ENCODE peak calls at places on chromosome 17, in eight cellular contexts. Y is astrocyte; W is ovary; P is left ventricle myocardium inferior; K is upper lobe of right lung; O is T-helper 17 cell; J is heart left ventricle; Q is CD8-positive, alpha-beta memory T cell. G is an unnamed sample.

GRCh38 chr17:80068301-80069160 is 32.1 kb downstream of the CCDC40 start:
- DNase-seq in J (peak; percentile 54), P (no peak), K (no peak), O (no peak), Y (peak; percentile 75), Q (no peak), W (peak; percentile 53), G (peak; percentile 33)

GRCh38 chr17:27559506-27559931 is 71.5 kb upstream of the LGALS9 start:
- DNase-seq in K (no peak), W (peak; percentile 78), O (no peak), J (peak; percentile 65), Y (peak; percentile 64), P (no peak), Q (no peak), G (peak; percentile 57)

GRCh38 chr17:30520436-30520835 is 43.2 kb downstream of the GOSR1 start:
- DNase-seq in K (no peak), W (no peak), Q (no peak), O (no peak), P (no peak), Y (peak; percentile 57), J (no peak), G (peak; percentile 4)

GRCh38 chr17:21351366-21352065 is 24.6 kb upstream of the KCNJ12 start:
- DNase-seq in J (no peak), K (peak; percentile 31), W (peak; percentile 6), O (no peak), P (no peak), Q (no peak), Y (no peak), G (no peak)

GRCh38 chr17:49210158-49211029 is at the start of the genes ABI3 and GNGT2:
- DNase-seq in J (peak; percentile 46), Q (peak; percentile 70), P (peak; percentile 36), K (no peak), W (peak; percentile 39), Y (peak; percentile 26), O (no peak), G (no peak)

GRCh38 chr17:75480281-75480680 is 23.8 kb downstream of the TMEM94 start:
- DNase-seq in J (no peak), W (no peak), K (no peak), Y (no peak), Q (no peak), P (no peak), O (no peak), G (no peak)

GRCh38 chr17:59811209-59811608 is 81.5 kb downstream of the TUBD1 start:
- DNase-seq in K (no peak), Y (peak; percentile 69), Q (no peak), W (no peak), J (no peak), O (no peak), P (no peak), G (no peak)

GRCh38 chr17:4453821-4454591 is 20.3 kb downstream of the SPNS3 start:
- DNase-seq in J (no peak), K (no peak), W (no peak), Y (no peak), P (no peak), O (no peak), Q (no peak), G (no peak)

GRCh38 chr17:46057366-46057765 is 58.3 kb downstream of the STH start:
- DNase-seq in K (no peak), W (no peak), Q (no peak), Y (peak; percentile 61), P (no peak), J (no peak), O (no peak), G (no peak)

GRCh38 chr17:65756760-65757159 is 195.3 kb upstream of the AXIN2 start:
- DNase-seq in O (no peak), W (no peak), Y (no peak), K (no peak), Q (no peak), J (no peak), P (no peak), G (no peak)

GRCh38 chr17:17545031-17545820 is 46.3 kb downstream of the PEMT start:
- DNase-seq in O (no peak), Y (peak; percentile 55), K (no peak), J (peak; percentile 26), Q (no peak), W (no peak), P (no peak), G (no peak)

GRCh38 chr17:9283909-9284308 is 262.6 kb downstream of the NTN1 start:
- DNase-seq in Q (no peak), O (no peak), K (no peak), Y (no peak), J (no peak), P (no peak), W (no peak), G (no peak)

GRCh38 chr17:12859520-12859919 is 70.2 kb downstream of the ARHGAP44 start:
- DNase-seq in O (no peak), J (no peak), W (no peak), P (no peak), K (no peak), Y (peak; percentile 6), Q (no peak), G (no peak)

GRCh38 chr17:35082073-35082657 is 18.7 kb upstream of the RFFL start:
- DNase-seq in Q (no peak), W (no peak), P (no peak), O (no peak), J (no peak), Y (peak; percentile 87), K (no peak), G (peak; percentile 52)

GRCh38 chr17:80605326-80606066 is 60.9 kb downstream of the RPTOR start:
- DNase-seq in W (no peak), Y (peak; percentile 57), J (no peak), K (no peak), Q (no peak), O (no peak), P (no peak), G (no peak)

GRCh38 chr17:45814622-45815606 is 29.8 kb upstream of the SPPL2C start:
- DNase-seq in O (no peak), P (no peak), K (no peak), W (no peak), Q (no peak), J (peak; percentile 50), Y (no peak), G (no peak)

GRCh38 chr17:77281024-77281903 is 140.5 kb downstream of the SEC14L1 start:
- DNase-seq in Y (no peak), P (peak; percentile 43), O (peak; percentile 71), W (peak; percentile 44), J (peak; percentile 48), K (peak; percentile 87), Q (peak; percentile 68), G (no peak)

GRCh38 chr17:22461460-22462145 is 769.3 kb downstream of the KCNJ18 start:
- DNase-seq in K (no peak), Q (no peak), W (no peak), O (no peak), P (no peak), Y (no peak), J (no peak), G (no peak)

GRCh38 chr17:22459331-22459952 is 767.1 kb downstream of the KCNJ18 start:
- DNase-seq in Q (no peak), Y (no peak), J (no peak), K (no peak), W (no peak), P (no peak), O (no peak), G (no peak)

GRCh38 chr17:22460461-22461063 is 768.2 kb downstream of the KCNJ18 start:
- DNase-seq in K (no peak), W (no peak), Q (no peak), Y (no peak), J (no peak), P (no peak), O (no peak), G (no peak)

GRCh38 chr17:22462461-22462860 is 770.1 kb downstream of the KCNJ18 start:
- DNase-seq in Y (no peak), W (no peak), P (no peak), J (no peak), K (no peak), Q (no peak), O (no peak), G (no peak)

GRCh38 chr17:22459953-22460350 is 767.6 kb downstream of the KCNJ18 start:
- DNase-seq in O (no peak), K (no peak), Q (no peak), P (no peak), W (no peak), J (no peak), Y (no peak), G (no peak)
- H3K9me3 ChIP-seq in O (no peaks in the 10 kb centered on the region), K (no peaks in the 10 kb centered on the region), Q (no peaks in the 10 kb centered on the region), P (peaks cover 20% of the 10 kb centered on the region), W (peaks cover 4% of the 10 kb centered on the region), J (no peaks in the 10 kb centered on the region), Y (peaks cover 4% of the 10 kb centered on the region), G (peaks cover 31% of the 10 kb centered on the region)

DNA sequence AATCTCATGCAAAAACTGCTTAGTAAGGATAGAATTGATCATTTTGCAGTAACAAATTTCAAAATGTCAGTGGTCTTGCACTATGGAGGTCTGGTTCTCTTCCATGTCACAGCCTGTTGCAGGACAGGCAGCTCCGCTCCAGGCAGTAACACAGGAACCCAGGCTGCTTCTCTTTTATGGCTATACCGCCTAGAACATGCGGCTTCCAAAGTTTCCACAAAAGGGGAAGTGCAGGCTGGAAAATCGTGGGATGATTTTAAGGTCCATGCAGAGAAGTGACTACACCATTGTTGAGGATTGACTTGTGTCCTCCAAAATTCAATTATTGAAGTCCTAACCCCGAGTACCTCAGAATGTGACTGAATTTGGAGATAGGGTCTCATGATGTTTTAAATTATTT is 279.4 kb upstream of the RPL38 start:
- DNase-seq in J (no peak), P (no peak), Q (no peak), Y (no peak), O (no peak), K (no peak), W (no peak), G (no peak)
- H3K9me3 ChIP-seq in J (peaks cover 9% of the 10 kb centered on the region), P (peaks cover 41% of the 10 kb centered on the region), Q (no peaks in the 10 kb centered on the region), Y (no peaks in the 10 kb centered on the region), O (no peaks in the 10 kb centered on the region), K (no peaks in the 10 kb centered on the region), W (no peaks in the 10 kb centered on the region), G (peaks cover 3% of the 10 kb centered on the region)

GRCh38 chr17:83145358-83145738 is 65.9 kb downstream of the METRNL start:
- DNase-seq in P (no peak), J (no peak), Y (no peak), Q (no peak), K (no peak), W (no peak), O (no peak), G (no peak)

GRCh38 chr17:83145831-83146230 is 66.4 kb downstream of the METRNL start:
- DNase-seq in K (no peak), O (no peak), Y (no peak), J (no peak), Q (no peak), W (no peak), P (no peak), G (no peak)

GRCh38 chr17:83144421-83145357 is 65.3 kb downstream of the METRNL start:
- DNase-seq in J (peak; percentile 62), Q (no peak), Y (no peak), P (no peak), K (no peak), W (no peak), O (no peak), G (no peak)

GRCh38 chr17:83143817-83144231 is 64.4 kb downstream of the METRNL start:
- DNase-seq in J (no peak), Q (no peak), W (no peak), K (no peak), O (no peak), Y (no peak), P (no peak), G (no peak)

GRCh38 chr17:83142619-83143018 is 63.2 kb downstream of the METRNL start:
- DNase-seq in P (no peak), K (no peak), W (no peak), Q (no peak), O (no peak), J (no peak), Y (no peak), G (no peak)
- H3K9me3 ChIP-seq in P (peaks cover 8% of the 10 kb centered on the region), K (no peaks in the 10 kb centered on the region), W (no peaks in the 10 kb centered on the region), Q (no peaks in the 10 kb centered on the region), O (no peaks in the 10 kb centered on the region), J (no peaks in the 10 kb centered on the region), Y (no peaks in the 10 kb centered on the region), G (peaks cover 19% of the 10 kb centered on the region)

GRCh38 chr17:19447085-19447583 is 36.1 kb downstream of the RNF112 start:
- DNase-seq in P (no peak), Y (peak; percentile 24), Q (peak; percentile 63), W (peak; percentile 86), O (peak; percentile 29), K (no peak), J (peak; percentile 57), G (peak; percentile 49)
- H3K9me3 ChIP-seq in P (peaks cover 23% of the 10 kb centered on the region), Y (peaks cover 6% of the 10 kb centered on the region), Q (no peaks in the 10 kb centered on the region), W (no peaks in the 10 kb centered on the region), O (no peaks in the 10 kb centered on the region), K (no peaks in the 10 kb centered on the region), J (peaks cover 4% of the 10 kb centered on the region), G (peaks cover 15% of the 10 kb centered on the region)